ENCODE peak calls at places on chromosomes 16 and 17, in eight cellular contexts. R, I, K, M, D, E, B and W are unnamed samples. For H3K36me3, the result is how much of the 10 kb centered on the place peaks cover.

GRCh38 chr17:66842505-66842904 is 7.6 kb downstream of the CACNG5 start:
- DNase-seq in I (no peak), R (no peak), D (no peak), K (no peak), B (no peak), E (no peak), M (no peak), W (no peak)

GRCh38 chr17:45687594-45687993 is 96.5 kb upstream of the CRHR1 start:
- DNase-seq in K (no peak), B (no peak), E (no peak), M (no peak), D (no peak), R (no peak), I (no peak), W (no peak)

GRCh38 chr16:87844374-87844733 is 25.0 kb downstream of the SLC7A5 start:
- DNase-seq in B (no peak), E (no peak), D (peak), I (no peak), M (no peak), R (no peak), K (no peak), W (no peak)

GRCh38 chr17:50168319-50168718 is 2.5 kb downstream of the SGCA start:
- DNase-seq in M (no peak), R (no peak), I (no peak), E (no peak), D (no peak), K (no peak), B (no peak), W (no peak)

GRCh38 chr16:14509055-14509454 is 121.0 kb downstream of the PARN start:
- DNase-seq in E (no peak), D (peak), M (no peak), K (no peak), B (no peak), I (no peak), R (no peak), W (no peak)

GRCh38 chr16:27852681-27853080 is 210.8 kb downstream of the GSG1L start:
- DNase-seq in D (no peak), R (peak), K (no peak), B (no peak), M (peak), I (no peak), E (no peak), W (no peak)

GRCh38 chr17:50768348-50768761 is 1.0 kb upstream of the ANKRD40CL start:
- DNase-seq in M (peak), D (no peak), E (no peak), K (peak), R (no peak), I (no peak), B (no peak), W (no peak)

GRCh38 chr16:49763826-49764225 is 92.1 kb downstream of the ZNF423 start:
- DNase-seq in R (no peak), I (no peak), D (no peak), K (no peak), M (no peak), E (no peak), B (no peak), W (no peak)

GRCh38 chr17:50393700-50394099 is 3.6 kb downstream of the LRRC59 start:
- DNase-seq in D (no peak), R (no peak), E (no peak), B (no peak), K (no peak), M (no peak), I (no peak), W (no peak)

GRCh38 chr16:77540656-77541055 is 105.8 kb upstream of the ADAMTS18 start:
- DNase-seq in D (no peak), K (no peak), M (no peak), I (no peak), R (no peak), E (no peak), B (no peak), W (no peak)

GRCh38 chr17:12737740-12738469 is 51.4 kb upstream of the ARHGAP44 start:
- DNase-seq in K (no peak), R (no peak), E (no peak), B (no peak), I (no peak), M (no peak), D (peak), W (no peak)

GRCh38 chr16:53103811-53104210 is 49.0 kb downstream of the CHD9 start:
- DNase-seq in M (no peak), D (no peak), R (no peak), I (no peak), E (no peak), K (no peak), B (no peak), W (no peak)

GRCh38 chr17:76869209-76869877 is 1.1 kb downstream of the MGAT5B start:
- DNase-seq in B (no peak), K (no peak), D (no peak), R (no peak), M (no peak), E (no peak), I (no peak), W (no peak)

GRCh38 chr17:76869878-76870714 is 1.9 kb downstream of the MGAT5B start:
- DNase-seq in R (no peak), B (no peak), D (peak), M (no peak), E (no peak), K (no peak), I (no peak), W (no peak)

GRCh38 chr17:76867578-76868175 is 527 bp upstream of the MGAT5B start:
- DNase-seq in R (no peak), E (no peak), B (no peak), I (no peak), D (peak), M (no peak), K (no peak), W (no peak)

GRCh38 chr17:76868176-76868668 is at the start of gene MGAT5B:
- DNase-seq in D (peak), I (peak), K (peak), E (peak), R (peak), B (peak), M (peak), W (peak)

DNA sequence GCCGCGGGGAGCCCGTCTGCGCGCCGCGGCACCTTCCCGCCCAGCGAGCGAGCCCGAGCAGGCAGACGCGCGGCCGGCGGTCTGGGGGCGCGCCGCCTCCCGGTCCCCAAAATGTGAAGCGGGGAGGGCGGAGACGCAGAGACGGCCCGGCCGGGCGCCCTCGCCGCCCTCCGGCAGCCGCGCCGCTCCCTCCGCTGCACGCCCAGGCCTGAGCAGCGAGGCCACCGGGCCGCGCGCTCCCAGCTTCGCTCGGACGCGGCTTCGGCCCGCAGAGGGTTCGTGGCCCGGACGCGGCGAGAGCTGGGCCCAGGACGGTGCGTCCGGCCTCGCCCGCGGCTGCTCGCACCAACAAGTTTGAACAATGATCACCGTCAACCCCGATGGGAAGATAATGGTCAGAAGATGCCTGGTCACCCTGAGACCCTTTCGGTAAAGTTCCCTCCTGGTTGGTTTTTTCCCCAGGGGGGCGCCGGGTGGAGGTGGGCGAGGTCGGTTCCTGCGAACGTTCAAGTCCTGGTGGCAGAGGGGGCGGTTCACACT is 535 bp downstream of the MGAT5B start:
- DNase-seq in M (no peak), B (no peak), E (no peak), D (no peak), K (no peak), R (no peak), I (no peak), W (no peak)
- H3K36me3 ChIP-seq in M (under half), B (under half), E (under half), D (under half), K (under half), R (under half), I (under half), W (under half)

GRCh38 chr16:30658731-30659506 is 688 bp downstream of the FBRS start:
- DNase-seq in I (peak), R (peak), E (peak), M (no peak), K (peak), B (peak), D (peak), W (peak)
- TF ChIP-seq POLR2A in I (no peak), R (no peak), E (peak), M (no peak), K (peak), B (peak), D (peak), W (no peak)

DNA sequence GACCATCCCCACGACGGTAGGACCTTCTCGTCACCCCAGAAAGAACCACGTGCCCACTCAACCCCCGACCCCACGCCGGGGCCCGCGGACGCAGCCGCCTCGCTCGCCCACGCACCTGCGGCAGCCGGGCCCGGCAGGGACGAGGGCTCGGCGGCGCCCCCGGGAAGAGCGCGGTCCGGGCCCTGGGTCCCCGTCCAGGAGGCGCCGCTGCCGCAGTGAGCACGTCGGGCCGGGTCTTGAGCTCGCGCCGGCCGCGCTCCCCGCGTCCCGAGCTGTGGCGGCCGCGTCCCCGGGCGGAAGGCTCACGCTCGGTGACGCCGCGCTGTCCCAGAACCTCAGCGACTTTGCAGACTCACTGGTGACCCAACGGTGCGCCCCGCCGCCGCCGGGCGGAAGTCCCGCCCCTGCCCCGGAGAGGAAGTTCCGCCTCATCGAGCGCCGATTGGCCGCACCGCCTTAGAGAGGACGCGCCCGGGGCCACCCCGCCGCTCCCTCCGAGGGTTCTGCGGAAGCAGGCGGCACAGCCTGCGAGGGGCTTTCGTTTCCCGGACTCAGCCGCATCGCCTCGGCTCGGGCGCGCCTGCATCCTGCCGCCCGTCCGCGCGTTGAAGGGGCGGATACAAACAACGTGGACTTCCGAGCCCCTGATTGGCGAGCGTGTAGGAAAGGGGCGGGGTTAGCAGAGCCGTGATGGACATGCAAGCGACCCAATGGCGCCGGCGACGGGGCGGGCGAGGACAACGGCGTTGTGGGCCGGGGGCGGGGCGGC is 793 bp upstream of the RAB40C start:
- DNase-seq in D (peak), I (peak), K (peak), B (peak), M (peak), R (peak), E (peak), W (peak)
- TF ChIP-seq CTCF in D (no peak), I (no peak), K (no peak), B (no peak), M (no peak), R (no peak), E (no peak), W (peak)

GRCh38 chr17:42971589-42971988 is 7.3 kb upstream of the AARSD1 start:
- DNase-seq in B (no peak), I (no peak), R (no peak), K (no peak), D (no peak), E (no peak), M (no peak), W (no peak)

GRCh38 chr17:42964161-42964932 is at the start of gene AARSD1:
- DNase-seq in E (peak), R (peak), M (peak), I (peak), D (peak), K (peak), B (peak), W (peak)

GRCh38 chr17:42967925-42968324 is 3.7 kb upstream of the AARSD1 start:
- DNase-seq in I (no peak), E (no peak), K (no peak), D (no peak), B (no peak), M (no peak), R (no peak), W (no peak)

DNA sequence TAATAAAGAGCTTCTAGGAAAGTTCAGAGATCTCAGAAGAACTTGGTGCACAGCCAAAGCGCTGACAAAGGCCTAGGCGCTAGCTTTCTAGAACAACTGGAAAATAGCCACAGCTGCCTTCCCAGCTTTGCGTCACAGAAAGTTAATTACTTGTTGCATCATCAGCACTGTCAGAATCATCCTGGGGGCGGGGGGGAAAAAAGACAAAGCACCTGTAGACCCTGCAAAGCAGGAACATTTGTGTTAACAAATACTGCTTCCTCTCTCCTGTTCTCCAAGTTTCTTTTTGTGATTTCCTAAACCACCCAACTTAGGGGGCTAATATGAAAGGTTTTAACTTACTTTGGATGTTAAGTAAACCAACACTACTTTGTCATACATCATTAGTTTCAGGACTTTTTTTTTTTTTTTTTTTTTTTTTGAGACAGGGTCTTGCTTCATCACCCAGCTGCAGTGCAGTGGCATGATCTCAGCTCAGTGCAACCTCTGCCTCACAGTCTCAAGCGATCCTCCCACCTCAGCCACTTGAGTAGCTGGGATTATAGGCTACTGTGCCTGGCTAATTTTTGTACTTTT is 4.8 kb upstream of the AARSD1 start:
- DNase-seq in D (peak), I (no peak), E (no peak), B (no peak), M (no peak), K (no peak), R (no peak), W (no peak)
- H3K36me3 ChIP-seq in D (under half), I (under half), E (under half), B (under half), M (under half), K (under half), R (under half), W (under half)

GRCh38 chr16:89808453-89808939 is 8.0 kb downstream of the FANCA start:
- DNase-seq in K (no peak), R (no peak), E (no peak), D (no peak), B (no peak), I (no peak), M (no peak), W (no peak)
- TF ChIP-seq POLR2A in K (no peak), R (no peak), E (no peak), D (no peak), B (no peak), I (no peak), M (no peak), W (no peak)

GRCh38 chr16:19659554-19659953 is 58.5 kb downstream of the KNOP1 start:
- DNase-seq in D (peak), M (no peak), K (no peak), E (no peak), B (no peak), R (no peak), I (no peak), W (no peak)
- TF ChIP-seq CTCF in D (no peak), M (no peak), K (no peak), E (no peak), B (peak), R (no peak), I (no peak), W (no peak)